ENCODE peak calls at places on chromosomes 11 and 22, in five cellular contexts. F is Peyer's patch, T is substantia nigra, R is IMR-90, X is dorsolateral prefrontal cortex. H is an unnamed sample.

GRCh38 chr11:87301785-87302540 is 264.2 kb downstream of the TMEM135 start:
- DNase-seq in T (no peak), F (no peak), X (no peak), R (peak), H (no peak)

GRCh38 chr22:27139935-27140493 is 482.6 kb downstream of the MIAT start:
- DNase-seq in T (no peak), F (no peak), R (peak), X (no peak), H (no peak)

GRCh38 chr11:96664108-96664507 is 274.3 kb downstream of the JRKL start:
- DNase-seq in X (no peak), F (no peak), R (no peak), T (no peak), H (no peak)

GRCh38 chr22:29510542-29510941 is 30.5 kb downstream of the NEFH start:
- DNase-seq in T (no peak), R (no peak), F (no peak), X (no peak), H (no peak)

GRCh38 chr11:119727523-119728081 is 1.4 kb downstream of the NECTIN1 start:
- DNase-seq in R (no peak), F (peak), X (no peak), T (no peak), H (no peak)

GRCh38 chr11:15663778-15664218 is 549.1 kb downstream of the INSC start:
- DNase-seq in X (no peak), R (no peak), F (no peak), T (no peak), H (no peak)

GRCh38 chr11:59193741-59194140 is 19.0 kb downstream of the MPEG1 start:
- DNase-seq in R (no peak), F (no peak), X (no peak), T (no peak), H (no peak)

GRCh38 chr22:44166877-44167276 is 13.8 kb upstream of the PARVG start:
- DNase-seq in R (no peak), T (no peak), F (no peak), X (no peak), H (no peak)

GRCh38 chr11:122085264-122085663 is 30.8 kb downstream of the BLID start:
- DNase-seq in R (peak), X (no peak), F (no peak), T (no peak), H (no peak)